ENCODE peak calls at places on chromosomes 3 and 15, in four cellular contexts. V, G, E and B are unnamed samples. For H3K27me3, the result is how much of the 10 kb centered on the place peaks cover.

GRCh38 chr3:66426135-66426534 is 74.7 kb downstream of the LRIG1 start:
- DNase-seq in V (no peak), G (no peak), E (no peak), B (no peak)

GRCh38 chr3:72892870-72893269 is 5.0 kb downstream of the GXYLT2 start:
- DNase-seq in V (no peak), G (no peak), E (peak), B (no peak)

GRCh38 chr15:95226835-95227234 is 995.5 kb downstream of the MCTP2 start:
- DNase-seq in V (no peak), G (no peak), E (no peak), B (no peak)

GRCh38 chr3:168002786-168003368 is 92.8 kb downstream of the GOLIM4 start:
- DNase-seq in V (peak), G (peak), E (no peak), B (no peak)

GRCh38 chr3:121545049-121545563 is 682 bp downstream of the POLQ start:
- DNase-seq in V (no peak), G (peak), E (peak), B (no peak)

GRCh38 chr15:85581495-85581894 is 201.1 kb downstream of the AKAP13 start:
- DNase-seq in V (peak), G (no peak), E (no peak), B (peak)

GRCh38 chr15:63350178-63350621 is 31.4 kb downstream of the CA12 start:
- DNase-seq in V (no peak), G (no peak), E (no peak), B (no peak)

GRCh38 chr15:92879949-92880725 is 20.0 kb upstream of the CHD2 start:
- DNase-seq in V (no peak), G (no peak), E (peak), B (no peak)

GRCh38 chr15:82663186-82663600 is 16.0 kb upstream of the CPEB1 start:
- DNase-seq in V (peak), G (no peak), E (peak), B (no peak)

GRCh38 chr15:70504305-70504951 is 258.9 kb downstream of the UACA start:
- DNase-seq in V (peak), G (peak), E (no peak), B (peak)

GRCh38 chr3:141600331-141600730 is 113.5 kb downstream of the RASA2 start:
- DNase-seq in V (no peak), G (no peak), E (no peak), B (no peak)

GRCh38 chr15:90953947-90954711 is 555 bp upstream of the RCCD1 start:
- DNase-seq in V (no peak), G (no peak), E (peak), B (no peak)

GRCh38 chr3:149529099-149529498 is 54.6 kb downstream of the TM4SF4 start:
- DNase-seq in V (no peak), G (no peak), E (no peak), B (no peak)

GRCh38 chr3:125512135-125512920 is 7.7 kb downstream of the SNX4 start:
- DNase-seq in V (no peak), G (peak), E (no peak), B (no peak)

GRCh38 chr15:51223771-51224229 is 114.6 kb downstream of the CYP19A1 start:
- DNase-seq in V (no peak), G (peak), E (no peak), B (no peak)

GRCh38 chr3:155080692-155081091 is 573 bp downstream of the MME start:
- DNase-seq in V (no peak), G (no peak), E (no peak), B (no peak)

GRCh38 chr3:138942271-138942670 is 4.7 kb downstream of the FOXL2 start:
- DNase-seq in V (no peak), G (no peak), E (no peak), B (no peak)
- H3K27me3 ChIP-seq in V (half or more), G (half or more), E (half or more), B (half or more)

GRCh38 chr3:79765854-79766253 is 1.9 kb downstream of the ROBO1 start:
- DNase-seq in V (no peak), G (no peak), E (peak), B (no peak)

GRCh38 chr3:79766474-79767193 is 1.2 kb downstream of the ROBO1 start:
- DNase-seq in V (no peak), G (peak), E (peak), B (peak)

GRCh38 chr3:79769234-79769633 is 1.4 kb upstream of the ROBO1 start:
- DNase-seq in V (no peak), G (no peak), E (no peak), B (no peak)

GRCh38 chr3:79767194-79767952 is 425 bp downstream of the ROBO1 start:
- DNase-seq in V (no peak), G (peak), E (peak), B (no peak)

DNA sequence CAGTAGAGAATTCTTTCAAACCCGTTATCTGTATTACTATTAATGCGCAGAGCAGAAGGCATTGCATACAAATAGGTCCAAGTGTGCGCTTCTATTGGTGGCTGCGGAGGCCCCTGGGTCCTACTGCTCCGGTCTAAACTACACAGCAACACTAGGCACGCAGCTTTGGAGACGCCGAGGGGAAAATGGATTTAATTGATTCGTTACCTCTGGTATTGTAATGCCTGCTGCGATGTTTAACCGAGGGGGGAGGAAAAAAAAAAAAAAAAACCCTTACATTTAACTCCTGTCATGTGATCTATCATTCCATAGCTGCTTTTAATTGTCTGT is at the start of gene ROBO1:
- DNase-seq in V (no peak), G (peak), E (peak), B (no peak)
- H3K4me3 ChIP-seq in V (no peak), G (peak), E (peak), B (no peak)

GRCh38 chr15:20349774-20350498 is 191.7 kb downstream of the GOLGA6L6 start:
- DNase-seq in V (peak), G (no peak), E (no peak), B (peak)
- H3K27me3 ChIP-seq in V (under half), G (under half), E (under half), B (under half)

DNA sequence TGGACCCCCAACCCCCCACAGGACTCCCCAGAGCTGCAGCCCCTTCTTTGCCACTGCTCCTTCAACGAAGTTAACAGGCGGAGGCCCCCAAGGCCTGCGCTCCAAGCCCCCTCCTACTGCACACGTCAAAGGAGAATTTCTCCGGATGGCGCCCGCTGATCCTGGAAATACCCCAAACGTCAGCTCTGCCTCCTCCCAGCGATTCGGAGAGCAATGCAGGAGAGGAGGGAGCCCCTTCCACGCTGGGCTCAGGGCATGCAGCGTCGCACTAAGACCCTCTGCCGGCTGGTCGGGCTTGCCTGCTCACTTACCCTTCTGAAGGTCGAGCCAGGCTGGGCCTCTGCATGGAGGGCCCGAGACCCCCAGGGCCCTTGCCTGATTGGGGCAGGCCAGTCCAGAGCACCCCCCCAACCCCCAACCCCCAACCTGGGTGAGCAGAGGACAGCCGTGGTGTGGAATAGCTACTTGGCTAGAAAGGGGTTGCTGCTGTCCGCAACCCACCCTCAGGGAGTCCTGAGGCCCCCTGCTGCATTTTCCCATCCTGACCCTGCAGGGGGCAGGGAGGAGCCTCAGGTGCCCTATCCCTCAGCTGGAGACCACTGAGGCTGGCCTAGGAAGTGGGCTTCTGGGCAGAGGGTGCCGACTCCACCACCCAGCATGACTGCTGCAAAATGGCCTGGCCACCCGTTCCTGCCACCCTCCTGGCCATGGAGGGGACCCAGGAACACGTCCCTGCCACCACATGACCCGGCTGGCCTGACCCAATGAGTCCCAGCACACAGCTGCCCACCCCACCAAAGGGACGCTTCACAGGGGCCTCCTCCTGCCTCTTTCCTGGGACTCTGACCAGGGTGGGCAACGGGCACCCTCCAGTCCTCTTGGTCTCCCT is 981 bp downstream of the ATP2B2 start:
- DNase-seq in V (no peak), G (no peak), E (no peak), B (no peak)
- H3K4me3 ChIP-seq in V (no peak), G (no peak), E (no peak), B (no peak)

DNA sequence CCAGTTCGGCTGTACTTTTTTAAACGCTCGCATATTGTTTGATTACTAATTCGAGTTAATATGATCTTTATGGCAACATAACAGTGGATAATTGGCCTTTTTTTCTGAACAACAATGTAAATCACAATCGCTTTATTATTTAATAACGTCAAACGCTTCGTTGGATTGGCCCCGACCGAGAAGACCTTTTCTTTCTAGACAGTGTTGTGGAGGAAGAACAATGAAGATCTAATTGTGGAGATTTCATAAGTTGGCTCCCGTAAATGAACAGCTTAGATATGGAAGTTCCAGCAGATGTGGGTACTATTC is 12.7 kb downstream of the SOX2 start:
- DNase-seq in V (no peak), G (no peak), E (no peak), B (no peak)
- H3K27me3 ChIP-seq in V (half or more), G (half or more), E (under half), B (half or more)